ENCODE peak calls at places on chromosomes 11 and 22, in ten cellular contexts. T, L, S, B, P, W, I, A, M and Z are unnamed samples.

GRCh38 chr22:36385491-36386350 is 2.0 kb downstream of the MYH9 start:
- DNase-seq in T (no peak), L (no peak), S (no peak), B (peak), P (peak), W (peak), I (peak), A (peak), M (peak), Z (peak)

GRCh38 chr22:29716814-29717213 is 3.0 kb upstream of the CABP7 start:
- DNase-seq in T (peak), L (peak), S (peak), B (peak), P (peak), W (peak), I (peak), A (no peak), M (peak), Z (peak)

GRCh38 chr11:19660076-19660475 is 52.6 kb upstream of the NAV2 start:
- DNase-seq in T (peak), L (no peak), S (no peak), B (no peak), P (peak), W (no peak), I (no peak), A (no peak), M (peak), Z (no peak)

GRCh38 chr11:36326524-36327419 is 30.7 kb downstream of the PRR5L start:
- DNase-seq in T (no peak), L (no peak), S (peak), B (no peak), P (no peak), W (no peak), I (no peak), A (no peak), M (no peak), Z (no peak)

GRCh38 chr11:61949169-61950034 is 749 bp upstream of the BEST1 start:
- DNase-seq in T (peak), L (peak), S (no peak), B (peak), P (peak), W (peak), I (no peak), A (no peak), M (peak), Z (peak)

GRCh38 chr11:66607126-66607834 is 9.2 kb upstream of the RBM14 start:
- DNase-seq in T (peak), L (peak), S (no peak), B (no peak), P (peak), W (no peak), I (peak), A (no peak), M (peak), Z (peak)

GRCh38 chr11:133921513-133921912 is 35.3 kb downstream of the IGSF9B start:
- DNase-seq in T (no peak), L (peak), S (no peak), B (no peak), P (no peak), W (no peak), I (no peak), A (no peak), M (no peak), Z (no peak)

GRCh38 chr22:35113341-35113740 is 47.4 kb downstream of the ISX start:
- DNase-seq in T (no peak), L (no peak), S (no peak), B (no peak), P (no peak), W (no peak), I (no peak), A (no peak), M (no peak), Z (no peak)

GRCh38 chr22:41983516-41983915 is 14.3 kb downstream of the SEPTIN3 start:
- DNase-seq in T (no peak), L (no peak), S (no peak), B (no peak), P (no peak), W (no peak), I (no peak), A (no peak), M (no peak), Z (no peak)

GRCh38 chr11:93741094-93741881 is at the start of the genes C11orf54 and TAF1D:
- DNase-seq in T (peak), L (peak), S (peak), B (peak), P (peak), W (peak), I (peak), A (peak), M (peak), Z (peak)

GRCh38 chr11:131628739-131629138 is 258.3 kb downstream of the NTM start:
- DNase-seq in T (no peak), L (no peak), S (no peak), B (no peak), P (no peak), W (no peak), I (no peak), A (no peak), M (no peak), Z (no peak)

GRCh38 chr11:131886201-131886600 is 515.8 kb downstream of the NTM start:
- DNase-seq in T (no peak), L (no peak), S (no peak), B (no peak), P (no peak), W (no peak), I (no peak), A (no peak), M (no peak), Z (no peak)

GRCh38 chr22:49212466-49212865 is 615.2 kb downstream of the BRD1 start:
- DNase-seq in T (no peak), L (no peak), S (no peak), B (no peak), P (no peak), W (no peak), I (peak), A (no peak), M (no peak), Z (no peak)

GRCh38 chr11:44456544-44457270 is 108.8 kb upstream of the CD82 start:
- DNase-seq in T (no peak), L (no peak), S (no peak), B (peak), P (no peak), W (peak), I (no peak), A (no peak), M (peak), Z (no peak)

GRCh38 chr11:134380229-134380628 is 31.8 kb downstream of the B3GAT1 start:
- DNase-seq in T (no peak), L (no peak), S (no peak), B (no peak), P (no peak), W (no peak), I (no peak), A (no peak), M (no peak), Z (no peak)

GRCh38 chr22:37657590-37658132 is 862 bp upstream of the PDXP start:
- DNase-seq in T (no peak), L (no peak), S (no peak), B (peak), P (no peak), W (no peak), I (no peak), A (no peak), M (no peak), Z (no peak)

GRCh38 chr11:16788141-16789060 is 50.0 kb downstream of the C11orf58 start:
- DNase-seq in T (peak), L (peak), S (peak), B (peak), P (peak), W (peak), I (peak), A (peak), M (peak), Z (no peak)

GRCh38 chr22:49132009-49132408 is 695.7 kb downstream of the BRD1 start:
- DNase-seq in T (no peak), L (no peak), S (no peak), B (no peak), P (no peak), W (no peak), I (no peak), A (no peak), M (no peak), Z (no peak)

GRCh38 chr22:19972652-19973550 is 31.3 kb upstream of the TXNRD2 start:
- DNase-seq in T (no peak), L (no peak), S (no peak), B (no peak), P (no peak), W (no peak), I (no peak), A (no peak), M (no peak), Z (no peak)

GRCh38 chr11:135074397-135074998 is 662.5 kb upstream of the B3GAT1 start:
- DNase-seq in T (no peak), L (no peak), S (no peak), B (peak), P (peak), W (no peak), I (no peak), A (no peak), M (no peak), Z (no peak)

GRCh38 chr22:49942565-49943404 is 17.8 kb upstream of the PIM3 start:
- DNase-seq in T (no peak), L (no peak), S (no peak), B (no peak), P (no peak), W (no peak), I (no peak), A (no peak), M (peak), Z (no peak)

GRCh38 chr22:43199541-43199940 is 12.6 kb upstream of the TTLL12 start:
- DNase-seq in T (no peak), L (no peak), S (no peak), B (no peak), P (no peak), W (no peak), I (no peak), A (no peak), M (no peak), Z (no peak)

GRCh38 chr22:42990131-42990838 is 24.7 kb downstream of the PACSIN2 start:
- DNase-seq in T (peak), L (no peak), S (no peak), B (peak), P (peak), W (no peak), I (no peak), A (no peak), M (peak), Z (no peak)

GRCh38 chr22:31044262-31044861 is 36.8 kb upstream of the SMTN start:
- DNase-seq in T (peak), L (no peak), S (no peak), B (no peak), P (no peak), W (no peak), I (peak), A (peak), M (no peak), Z (no peak)

GRCh38 chr22:23786752-23787599 is at the start of gene SMARCB1:
- DNase-seq in T (peak), L (peak), S (no peak), B (peak), P (peak), W (peak), I (peak), A (peak), M (peak), Z (peak)

GRCh38 chr11:11243790-11244469 is 109.1 kb downstream of the CSNK2A3 start:
- DNase-seq in T (no peak), L (no peak), S (no peak), B (peak), P (peak), W (peak), I (no peak), A (peak), M (no peak), Z (no peak)

GRCh38 chr11:11243258-11243789 is 109.7 kb downstream of the CSNK2A3 start:
- DNase-seq in T (no peak), L (no peak), S (no peak), B (no peak), P (peak), W (no peak), I (no peak), A (no peak), M (no peak), Z (no peak)

GRCh38 chr11:11246166-11246565 is 106.9 kb downstream of the CSNK2A3 start:
- DNase-seq in T (no peak), L (no peak), S (no peak), B (no peak), P (no peak), W (no peak), I (no peak), A (no peak), M (no peak), Z (no peak)

GRCh38 chr11:11247576-11247975 is 105.5 kb downstream of the CSNK2A3 start:
- DNase-seq in T (no peak), L (no peak), S (no peak), B (no peak), P (no peak), W (no peak), I (no peak), A (no peak), M (no peak), Z (no peak)

GRCh38 chr11:11244470-11245080 is 108.5 kb downstream of the CSNK2A3 start:
- DNase-seq in T (no peak), L (no peak), S (no peak), B (no peak), P (no peak), W (no peak), I (no peak), A (no peak), M (no peak), Z (no peak)
- H3K27ac ChIP-seq in T (no peak), L (no peak), S (no peak), B (peak), P (no peak), W (peak), I (no peak), A (peak), M (no peak), Z (no peak)

GRCh38 chr11:128501008-128501407 is 86.3 kb downstream of the ETS1 start:
- DNase-seq in T (no peak), L (no peak), S (no peak), B (no peak), P (no peak), W (no peak), I (no peak), A (no peak), M (no peak), Z (no peak)

GRCh38 chr11:128501576-128502549 is 85.5 kb downstream of the ETS1 start:
- DNase-seq in T (no peak), L (peak), S (no peak), B (peak), P (no peak), W (no peak), I (no peak), A (no peak), M (no peak), Z (no peak)

GRCh38 chr11:128498846-128499245 is 88.5 kb downstream of the ETS1 start:
- DNase-seq in T (no peak), L (no peak), S (no peak), B (no peak), P (no peak), W (no peak), I (no peak), A (no peak), M (no peak), Z (no peak)

GRCh38 chr11:128499613-128500213 is 87.6 kb downstream of the ETS1 start:
- DNase-seq in T (no peak), L (no peak), S (no peak), B (no peak), P (no peak), W (no peak), I (no peak), A (no peak), M (no peak), Z (no peak)

DNA sequence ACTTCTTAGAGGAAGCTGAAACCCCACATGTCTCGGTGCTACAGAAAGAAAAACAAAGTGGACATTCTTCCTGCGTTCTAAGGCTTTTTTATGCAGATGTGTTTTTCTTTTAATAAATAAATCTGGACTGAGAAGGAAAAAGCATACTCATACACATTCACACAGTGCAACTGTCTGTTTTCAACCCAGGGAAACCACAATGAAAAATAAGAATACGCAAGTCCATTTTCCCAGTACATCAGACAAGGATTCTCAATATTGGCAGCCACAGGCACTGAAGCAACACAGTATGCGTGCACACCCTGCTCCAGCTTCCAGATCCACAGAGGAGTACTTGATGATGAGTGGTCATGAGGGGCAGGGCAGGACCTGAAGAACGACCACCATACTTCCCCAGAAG is 86.9 kb downstream of the ETS1 start:
- DNase-seq in T (no peak), L (no peak), S (no peak), B (no peak), P (no peak), W (no peak), I (no peak), A (no peak), M (no peak), Z (no peak)
- H3K27ac ChIP-seq in T (peak), L (no peak), S (no peak), B (no peak), P (no peak), W (peak), I (peak), A (peak), M (peak), Z (no peak)

DNA sequence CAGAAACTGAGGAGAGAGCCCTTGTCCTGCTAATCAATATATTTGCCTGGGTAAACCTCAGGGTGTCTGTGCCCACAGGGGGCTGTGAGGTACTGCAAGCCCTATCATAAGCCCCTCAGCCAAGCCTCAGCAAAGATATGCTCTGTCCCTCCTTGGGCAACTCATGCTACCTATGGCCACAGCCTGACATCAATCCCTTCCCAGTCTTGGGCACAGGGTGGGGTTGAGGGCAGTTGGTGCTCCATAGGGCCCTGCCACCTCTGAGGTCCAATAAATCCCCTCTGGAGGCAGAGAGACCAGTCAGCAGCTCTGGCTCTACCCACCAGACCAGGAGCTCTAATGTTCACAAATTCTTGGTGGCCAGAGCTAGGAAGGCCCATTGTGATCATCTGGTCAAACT is 23.8 kb downstream of the TPBGL start:
- DNase-seq in T (no peak), L (no peak), S (no peak), B (peak), P (no peak), W (no peak), I (no peak), A (no peak), M (no peak), Z (no peak)
- H3K27ac ChIP-seq in T (no peak), L (no peak), S (no peak), B (no peak), P (no peak), W (no peak), I (peak), A (no peak), M (peak), Z (no peak)

DNA sequence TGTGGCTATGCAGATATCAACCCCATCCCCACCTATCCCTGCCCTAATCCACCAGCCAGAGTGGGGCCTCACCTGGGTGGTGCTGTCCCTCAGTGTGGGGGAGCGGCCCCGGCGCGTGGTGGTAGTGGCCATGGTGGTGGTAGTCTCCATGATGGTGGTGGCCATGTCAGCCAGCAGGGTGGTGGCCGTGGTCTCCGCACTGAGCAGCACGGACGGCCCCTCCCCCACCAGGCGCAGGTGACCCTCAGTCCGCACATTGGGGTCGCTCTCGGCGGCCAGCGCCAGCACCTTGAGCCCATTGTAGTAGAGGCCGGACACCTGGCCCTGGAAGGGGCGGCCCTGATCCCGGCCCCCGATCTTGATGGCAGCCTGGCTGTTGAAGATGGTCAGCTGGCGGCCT is 31.7 kb downstream of the SLC22A12 start:
- DNase-seq in T (no peak), L (no peak), S (no peak), B (no peak), P (no peak), W (no peak), I (no peak), A (no peak), M (no peak), Z (no peak)
- H3K27ac ChIP-seq in T (no peak), L (no peak), S (no peak), B (no peak), P (no peak), W (no peak), I (no peak), A (no peak), M (no peak), Z (no peak)